ENCODE peak calls at places on chromosomes 13 and 19, in four cellular contexts. Y is CD8-positive, alpha-beta T cell; U is lower lobe of right lung; E is BJ. L is an unnamed sample.

GRCh38 chr19:7640803-7641202 is 3.9 kb downstream of the STXBP2 start:
- DNase-seq in Y (no peak), U (no peak), E (no peak), L (no peak)

GRCh38 chr19:30390356-30390988 is 18.3 kb downstream of the ZNF536 start:
- DNase-seq in Y (no peak), U (no peak), E (no peak), L (no peak)

GRCh38 chr19:17846146-17846545 is 1.6 kb downstream of the JAK3 start:
- DNase-seq in Y (no peak), U (no peak), E (no peak), L (no peak)

GRCh38 chr13:108963846-108964600 is 334.6 kb downstream of the MYO16 start:
- DNase-seq in Y (no peak), U (no peak), E (no peak), L (peak)

GRCh38 chr13:85170372-85170771 is 628.8 kb downstream of the SLITRK6 start:
- DNase-seq in Y (no peak), U (no peak), E (no peak), L (no peak)

GRCh38 chr19:7368456-7368855 is 19.7 kb downstream of the ARHGEF18 start:
- DNase-seq in Y (no peak), U (no peak), E (no peak), L (no peak)

GRCh38 chr19:35141627-35142401 is 1.2 kb upstream of the FXYD7 start:
- DNase-seq in Y (no peak), U (no peak), E (no peak), L (no peak)

GRCh38 chr19:40144947-40145748 is 46.1 kb upstream of the MAP3K10 start:
- DNase-seq in Y (no peak), U (no peak), E (no peak), L (no peak)

GRCh38 chr19:40162104-40162503 is 29.1 kb upstream of the MAP3K10 start:
- DNase-seq in Y (no peak), U (no peak), E (no peak), L (no peak)

GRCh38 chr13:31543190-31543589 is 196.1 kb upstream of the RXFP2 start:
- DNase-seq in Y (no peak), U (no peak), E (no peak), L (no peak)

GRCh38 chr19:3057275-3057714 is 5.0 kb downstream of the TLE5 start:
- DNase-seq in Y (no peak), U (peak), E (no peak), L (peak)

GRCh38 chr13:19818223-19818842 is 35.6 kb upstream of the PSPC1 start:
- DNase-seq in Y (no peak), U (peak), E (no peak), L (no peak)

GRCh38 chr19:55698256-55698655 is 23.2 kb downstream of the EPN1 start:
- DNase-seq in Y (no peak), U (peak), E (no peak), L (no peak)

GRCh38 chr13:43132911-43133310 is 109.5 kb downstream of the DNAJC15 start:
- DNase-seq in Y (no peak), U (no peak), E (no peak), L (no peak)

GRCh38 chr19:10551698-10552301 is 8.1 kb downstream of the ATG4D start:
- DNase-seq in Y (no peak), U (no peak), E (no peak), L (no peak)

GRCh38 chr19:53525922-53526321 is 12.0 kb upstream of the ZNF331 start:
- DNase-seq in Y (no peak), U (no peak), E (no peak), L (no peak)

GRCh38 chr13:106589716-106590115 is 21.8 kb upstream of the ARGLU1 start:
- DNase-seq in Y (no peak), U (no peak), E (no peak), L (peak)

GRCh38 chr19:13169769-13170168 is 19.6 kb downstream of the IER2 start:
- DNase-seq in Y (no peak), U (no peak), E (no peak), L (no peak)

GRCh38 chr19:15663245-15663644 is 9.6 kb upstream of the CYP4F12 start:
- DNase-seq in Y (no peak), U (no peak), E (no peak), L (no peak)
- H3K4me3 ChIP-seq in Y (no peak), U (no peak), E (no peak), L (no peak)

DNA sequence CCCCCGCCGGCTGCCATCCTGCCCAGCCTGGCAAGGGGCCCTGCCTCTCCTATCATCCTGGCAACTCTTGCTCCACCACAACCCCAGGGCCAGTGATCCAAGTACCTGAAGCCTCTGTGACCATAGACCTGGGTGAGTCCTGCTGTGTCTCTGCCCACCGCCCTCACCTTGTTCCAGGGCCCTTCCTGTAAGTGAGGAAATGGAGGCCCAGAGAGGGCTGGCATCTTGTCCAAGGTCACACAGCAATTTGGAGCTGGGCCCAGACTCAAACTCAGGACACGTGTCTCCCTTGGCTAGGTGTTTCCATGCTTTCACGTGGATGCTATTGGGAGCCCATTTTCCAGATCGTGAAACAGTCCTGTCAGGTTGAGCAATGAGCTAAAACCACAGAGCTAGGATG is 3.7 kb downstream of the CREB3L3 start:
- DNase-seq in Y (no peak), U (no peak), E (no peak), L (no peak)
- H3K4me3 ChIP-seq in Y (no peak), U (no peak), E (no peak), L (no peak)

GRCh38 chr13:34750078-34750703 is 191.9 kb upstream of the NBEA start:
- DNase-seq in Y (no peak), U (peak), E (no peak), L (no peak)
- H3K4me3 ChIP-seq in Y (no peak), U (peak), E (peak), L (peak)

GRCh38 chr13:33800646-33801186 is 17.2 kb upstream of the RFC3 start:
- DNase-seq in Y (no peak), U (no peak), E (no peak), L (no peak)

GRCh38 chr13:33797622-33798021 is 20.3 kb upstream of the RFC3 start:
- DNase-seq in Y (no peak), U (no peak), E (no peak), L (no peak)

GRCh38 chr13:33799950-33800592 is 17.9 kb upstream of the RFC3 start:
- DNase-seq in Y (no peak), U (no peak), E (no peak), L (no peak)

GRCh38 chr13:33796095-33796494 is 21.9 kb upstream of the RFC3 start:
- DNase-seq in Y (no peak), U (no peak), E (no peak), L (no peak)

DNA sequence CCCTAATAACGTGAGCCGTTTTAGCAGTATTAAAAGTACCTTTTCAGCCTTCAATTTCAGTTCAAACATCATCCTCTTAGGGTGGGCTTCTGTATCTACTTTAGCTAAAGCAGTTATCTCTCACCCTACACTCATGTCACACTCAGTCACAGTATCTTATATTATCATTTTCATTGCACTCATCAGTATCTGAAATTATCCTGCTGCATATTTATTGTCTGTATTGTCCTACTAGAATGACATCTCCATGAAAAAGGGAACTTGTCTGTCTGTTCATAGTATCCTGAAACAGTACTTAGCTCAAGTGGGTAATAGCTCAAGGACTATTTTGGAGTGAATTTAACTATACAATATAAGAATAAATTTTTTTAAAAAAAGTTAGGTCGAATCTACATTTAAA is 19.9 kb upstream of the RFC3 start:
- DNase-seq in Y (no peak), U (no peak), E (no peak), L (no peak)
- H3K4me3 ChIP-seq in Y (no peak), U (peak), E (no peak), L (no peak)

DNA sequence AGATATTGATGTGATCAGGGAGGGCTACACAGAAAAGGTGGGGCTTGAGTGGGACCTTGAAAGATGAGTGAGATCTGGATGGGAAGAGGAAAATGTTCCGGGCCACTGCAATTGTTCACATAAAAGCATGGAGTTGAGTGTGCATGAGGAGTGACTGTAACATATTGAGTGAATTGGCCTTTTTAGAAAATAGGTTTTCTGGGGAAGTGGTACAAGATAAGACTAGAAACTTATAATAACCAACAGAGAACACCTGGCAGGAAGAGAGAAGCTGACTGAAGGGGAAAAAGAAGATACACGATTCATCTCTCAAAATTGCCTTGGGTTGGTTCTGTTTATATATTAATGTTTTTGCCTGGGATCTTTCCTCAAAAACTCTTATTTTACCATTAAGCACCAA is 32.2 kb downstream of the SLC10A2 start:
- DNase-seq in Y (no peak), U (no peak), E (no peak), L (no peak)
- H3K4me3 ChIP-seq in Y (no peak), U (no peak), E (no peak), L (no peak)

L was measured in skeletal muscle cell.